ENCODE peak calls at places on chromosomes 12 and 14, in five cellular contexts. One of them, this sample, is unnamed.

GRCh38 chr12:59452746-59453145 is 143.1 kb upstream of the SLC16A7 start:
- DNase-seq in tibial nerve: no peak
- DNase-seq in AG09309: no peak
- DNase-seq in transverse colon: no peak
- DNase-seq in heart left ventricle: no peak
- DNase-seq in this sample: no peak

GRCh38 chr12:122001379-122002209 is 20.1 kb upstream of the BCL7A start:
- DNase-seq in tibial nerve: no peak
- DNase-seq in AG09309: no peak
- DNase-seq in transverse colon: no peak
- DNase-seq in heart left ventricle: no peak
- DNase-seq in this sample: peak; percentile 40

GRCh38 chr14:55914771-55915170 is 203.4 kb upstream of the PELI2 start:
- DNase-seq in tibial nerve: no peak
- DNase-seq in AG09309: no peak
- DNase-seq in transverse colon: no peak
- DNase-seq in heart left ventricle: no peak
- DNase-seq in this sample: no peak

GRCh38 chr14:54675236-54676125 is 108.6 kb downstream of the SAMD4A start:
- DNase-seq in tibial nerve: no peak
- DNase-seq in AG09309: no peak
- DNase-seq in transverse colon: no peak
- DNase-seq in heart left ventricle: no peak
- DNase-seq in this sample: no peak

GRCh38 chr14:72745991-72746980 is 147.6 kb downstream of the DPF3 start:
- DNase-seq in tibial nerve: no peak
- DNase-seq in AG09309: peak; percentile 60
- DNase-seq in transverse colon: no peak
- DNase-seq in heart left ventricle: no peak
- DNase-seq in this sample: no peak

GRCh38 chr12:47832263-47832933 is 12.7 kb upstream of the HDAC7 start:
- DNase-seq in tibial nerve: no peak
- DNase-seq in AG09309: no peak
- DNase-seq in transverse colon: no peak
- DNase-seq in heart left ventricle: no peak
- DNase-seq in this sample: no peak

GRCh38 chr14:61381589-61381988 is 60.2 kb downstream of the PRKCH start:
- DNase-seq in tibial nerve: no peak
- DNase-seq in AG09309: no peak
- DNase-seq in transverse colon: no peak
- DNase-seq in heart left ventricle: no peak
- DNase-seq in this sample: no peak

GRCh38 chr14:72608391-72609204 is 285.3 kb downstream of the DPF3 start:
- DNase-seq in tibial nerve: no peak
- DNase-seq in AG09309: peak; percentile 81
- DNase-seq in transverse colon: no peak
- DNase-seq in heart left ventricle: no peak
- DNase-seq in this sample: no peak

GRCh38 chr14:95336192-95336760 is 16.6 kb upstream of the CLMN start:
- DNase-seq in tibial nerve: no peak
- DNase-seq in AG09309: no peak
- DNase-seq in transverse colon: no peak
- DNase-seq in heart left ventricle: no peak
- DNase-seq in this sample: no peak

GRCh38 chr12:34126239-34126641 is 103.9 kb downstream of the ALG10 start:
- DNase-seq in tibial nerve: no peak
- DNase-seq in AG09309: no peak
- DNase-seq in transverse colon: no peak
- DNase-seq in heart left ventricle: no peak
- DNase-seq in this sample: no peak
- H3K4me3 ChIP-seq in tibial nerve: no peak overlapping the region
- H3K4me3 ChIP-seq in AG09309: peak overlapping the region; percentile 25
- H3K4me3 ChIP-seq in transverse colon: no peak overlapping the region
- H3K4me3 ChIP-seq in heart left ventricle: no peak overlapping the region
- H3K4me3 ChIP-seq in this sample: no peak overlapping the region

GRCh38 chr12:80702889-80703605 is 4.4 kb upstream of the MYF6 start:
- DNase-seq in tibial nerve: no peak
- DNase-seq in AG09309: peak; percentile 24
- DNase-seq in transverse colon: no peak
- DNase-seq in heart left ventricle: no peak
- DNase-seq in this sample: no peak
- TF ChIP-seq CTCF in tibial nerve: no peak
- TF ChIP-seq CTCF in AG09309: no peak
- TF ChIP-seq CTCF in transverse colon: no peak
- TF ChIP-seq CTCF in heart left ventricle: no peak
- TF ChIP-seq CTCF in this sample: no peak

GRCh38 chr12:49086116-49086515 is 8.5 kb downstream of the DHH start:
- DNase-seq in tibial nerve: no peak
- DNase-seq in AG09309: no peak
- DNase-seq in transverse colon: no peak
- DNase-seq in heart left ventricle: no peak
- DNase-seq in this sample: no peak
- H3K4me3 ChIP-seq in tibial nerve: no peak overlapping the region
- H3K4me3 ChIP-seq in AG09309: no peak overlapping the region
- H3K4me3 ChIP-seq in transverse colon: no peak overlapping the region
- H3K4me3 ChIP-seq in heart left ventricle: no peak overlapping the region
- H3K4me3 ChIP-seq in this sample: no peak overlapping the region

GRCh38 chr12:100391856-100392255 is 35.0 kb downstream of the SLC17A8 start:
- DNase-seq in tibial nerve: peak; percentile 59
- DNase-seq in AG09309: no peak
- DNase-seq in transverse colon: peak; percentile 42
- DNase-seq in heart left ventricle: no peak
- DNase-seq in this sample: no peak
- TF ChIP-seq CTCF in tibial nerve: no peak
- TF ChIP-seq CTCF in AG09309: peak; percentile 26
- TF ChIP-seq CTCF in transverse colon: peak; percentile 39
- TF ChIP-seq CTCF in heart left ventricle: no peak
- TF ChIP-seq CTCF in this sample: no peak

GRCh38 chr14:100102156-100102785 is 37.0 kb downstream of the EVL start:
- DNase-seq in tibial nerve: no peak
- DNase-seq in AG09309: no peak
- DNase-seq in transverse colon: no peak
- DNase-seq in heart left ventricle: no peak
- DNase-seq in this sample: no peak

GRCh38 chr14:100093322-100093721 is 28.1 kb downstream of the EVL start:
- DNase-seq in tibial nerve: no peak
- DNase-seq in AG09309: no peak
- DNase-seq in transverse colon: no peak
- DNase-seq in heart left ventricle: no peak
- DNase-seq in this sample: no peak

GRCh38 chr14:100100032-100100405 is 34.8 kb downstream of the EVL start:
- DNase-seq in tibial nerve: no peak
- DNase-seq in AG09309: no peak
- DNase-seq in transverse colon: no peak
- DNase-seq in heart left ventricle: no peak
- DNase-seq in this sample: no peak

GRCh38 chr14:100096656-100097055 is 31.4 kb downstream of the EVL start:
- DNase-seq in tibial nerve: no peak
- DNase-seq in AG09309: no peak
- DNase-seq in transverse colon: no peak
- DNase-seq in heart left ventricle: no peak
- DNase-seq in this sample: no peak

GRCh38 chr14:100098171-100098570 is 32.9 kb downstream of the EVL start:
- DNase-seq in tibial nerve: no peak
- DNase-seq in AG09309: no peak
- DNase-seq in transverse colon: no peak
- DNase-seq in heart left ventricle: no peak
- DNase-seq in this sample: peak; percentile 0
- H3K4me3 ChIP-seq in tibial nerve: no peak overlapping the region
- H3K4me3 ChIP-seq in AG09309: no peak overlapping the region
- H3K4me3 ChIP-seq in transverse colon: no peak overlapping the region
- H3K4me3 ChIP-seq in heart left ventricle: no peak overlapping the region
- H3K4me3 ChIP-seq in this sample: no peak overlapping the region

GRCh38 chr12:90064759-90065158 is 356.1 kb upstream of the ATP2B1 start:
- DNase-seq in tibial nerve: no peak
- DNase-seq in AG09309: no peak
- DNase-seq in transverse colon: no peak
- DNase-seq in heart left ventricle: no peak
- DNase-seq in this sample: no peak

GRCh38 chr12:90062799-90063198 is 354.2 kb upstream of the ATP2B1 start:
- DNase-seq in tibial nerve: no peak
- DNase-seq in AG09309: no peak
- DNase-seq in transverse colon: no peak
- DNase-seq in heart left ventricle: no peak
- DNase-seq in this sample: no peak

GRCh38 chr12:90058721-90059120 is 350.1 kb upstream of the ATP2B1 start:
- DNase-seq in tibial nerve: no peak
- DNase-seq in AG09309: peak; percentile 80
- DNase-seq in transverse colon: no peak
- DNase-seq in heart left ventricle: no peak
- DNase-seq in this sample: no peak

GRCh38 chr12:90060031-90060430 is 351.4 kb upstream of the ATP2B1 start:
- DNase-seq in tibial nerve: no peak
- DNase-seq in AG09309: no peak
- DNase-seq in transverse colon: no peak
- DNase-seq in heart left ventricle: no peak
- DNase-seq in this sample: no peak

GRCh38 chr12:90061834-90062233 is 353.2 kb upstream of the ATP2B1 start:
- DNase-seq in tibial nerve: no peak
- DNase-seq in AG09309: no peak
- DNase-seq in transverse colon: no peak
- DNase-seq in heart left ventricle: no peak
- DNase-seq in this sample: no peak
- TF ChIP-seq CTCF in tibial nerve: no peak
- TF ChIP-seq CTCF in AG09309: no peak
- TF ChIP-seq CTCF in transverse colon: no peak
- TF ChIP-seq CTCF in heart left ventricle: no peak
- TF ChIP-seq CTCF in this sample: no peak

GRCh38 chr12:53045646-53046045 is 4.2 kb upstream of the TNS2 start:
- DNase-seq in tibial nerve: peak; percentile 82
- DNase-seq in AG09309: no peak
- DNase-seq in transverse colon: no peak
- DNase-seq in heart left ventricle: peak; percentile 32
- DNase-seq in this sample: no peak
- H3K4me3 ChIP-seq in tibial nerve: peak overlapping the region; percentile 48
- H3K4me3 ChIP-seq in AG09309: peak overlapping the region; percentile 84
- H3K4me3 ChIP-seq in transverse colon: peak overlapping the region; percentile 58
- H3K4me3 ChIP-seq in heart left ventricle: peak overlapping the region; percentile 57
- H3K4me3 ChIP-seq in this sample: peak overlapping the region; percentile 79

GRCh38 chr14:45156067-45156466 is 20.3 kb downstream of the FANCM start:
- DNase-seq in tibial nerve: no peak
- DNase-seq in AG09309: no peak
- DNase-seq in transverse colon: no peak
- DNase-seq in heart left ventricle: no peak
- DNase-seq in this sample: no peak
- TF ChIP-seq CTCF in tibial nerve: no peak
- TF ChIP-seq CTCF in AG09309: peak; percentile 25
- TF ChIP-seq CTCF in transverse colon: no peak
- TF ChIP-seq CTCF in heart left ventricle: no peak
- TF ChIP-seq CTCF in this sample: no peak

GRCh38 chr14:22882529-22883190 is 362 bp upstream of the REM2 start:
- DNase-seq in tibial nerve: no peak
- DNase-seq in AG09309: no peak
- DNase-seq in transverse colon: peak; percentile 55
- DNase-seq in heart left ventricle: no peak
- DNase-seq in this sample: peak; percentile 65
- H3K4me3 ChIP-seq in tibial nerve: no peak overlapping the region
- H3K4me3 ChIP-seq in AG09309: no peak overlapping the region
- H3K4me3 ChIP-seq in transverse colon: no peak overlapping the region
- H3K4me3 ChIP-seq in heart left ventricle: no peak overlapping the region
- H3K4me3 ChIP-seq in this sample: peak overlapping the region; percentile 37

GRCh38 chr12:90987520-90987919 is 17.3 kb downstream of the EPYC start:
- DNase-seq in tibial nerve: no peak
- DNase-seq in AG09309: no peak
- DNase-seq in transverse colon: no peak
- DNase-seq in heart left ventricle: no peak
- DNase-seq in this sample: no peak
- TF ChIP-seq CTCF in tibial nerve: no peak
- TF ChIP-seq CTCF in AG09309: no peak
- TF ChIP-seq CTCF in transverse colon: no peak
- TF ChIP-seq CTCF in heart left ventricle: no peak
- TF ChIP-seq CTCF in this sample: no peak